ENCODE peak calls at places on chromosomes 5 and 9, in six cellular contexts. G is K562, E is spleen, T is stomach, Y is HCT116, P is GM23338. A is an unnamed sample.

GRCh38 chr9:129884220-129885017 is 49.2 kb downstream of the USP20 start:
- DNase-seq in G (peak; percentile 100), E (peak; percentile 100), T (peak; percentile 93), Y (peak; percentile 64), P (peak; percentile 97), A (peak; percentile 94)

GRCh38 chr5:142000709-142001484 is 11.9 kb downstream of the GNPDA1 start:
- DNase-seq in G (peak; percentile 26), E (no peak), T (no peak), Y (no peak), P (peak; percentile 50), A (no peak)

GRCh38 chr9:7045361-7045760 is 287.6 kb downstream of the KDM4C start:
- DNase-seq in G (no peak), E (no peak), T (no peak), Y (no peak), P (no peak), A (no peak)

GRCh38 chr9:128928624-128929023 is 7.8 kb downstream of the PHYHD1 start:
- DNase-seq in G (no peak), E (no peak), T (no peak), Y (no peak), P (no peak), A (no peak)

GRCh38 chr5:172541119-172541763 is 86.9 kb upstream of the SH3PXD2B start:
- DNase-seq in G (peak; percentile 9), E (peak; percentile 10), T (no peak), Y (no peak), P (no peak), A (peak; percentile 73)

GRCh38 chr5:158995694-158996173 is 104.0 kb downstream of the EBF1 start:
- DNase-seq in G (no peak), E (no peak), T (no peak), Y (no peak), P (no peak), A (peak; percentile 72)

GRCh38 chr5:39360483-39361071 is 3.7 kb downstream of the C9 start:
- DNase-seq in G (no peak), E (no peak), T (no peak), Y (no peak), P (no peak), A (no peak)

GRCh38 chr9:33153666-33154065 is 13.5 kb downstream of the B4GALT1 start:
- DNase-seq in G (no peak), E (no peak), T (no peak), Y (no peak), P (no peak), A (no peak)

GRCh38 chr9:26172301-26172700 is 494.1 kb upstream of the TUSC1 start:
- DNase-seq in G (no peak), E (no peak), T (no peak), Y (no peak), P (no peak), A (no peak)

GRCh38 chr9:121861501-121862180 is 210.2 kb downstream of the DAB2IP start:
- DNase-seq in G (peak; percentile 58), E (no peak), T (peak; percentile 35), Y (peak; percentile 31), P (peak; percentile 71), A (no peak)

GRCh38 chr5:36734422-36734821 is 128.0 kb downstream of the SLC1A3 start:
- DNase-seq in G (peak; percentile 70), E (no peak), T (no peak), Y (no peak), P (peak; percentile 61), A (no peak)

GRCh38 chr9:21728781-21729180 is 73.7 kb upstream of the MTAP start:
- DNase-seq in G (no peak), E (no peak), T (no peak), Y (no peak), P (no peak), A (no peak)

GRCh38 chr5:150307617-150308426 is 5.1 kb upstream of the ARSI start:
- DNase-seq in G (no peak), E (no peak), T (no peak), Y (no peak), P (no peak), A (no peak)

GRCh38 chr9:68625559-68625958 is 79.5 kb upstream of the PIP5K1B start:
- DNase-seq in G (no peak), E (no peak), T (no peak), Y (no peak), P (no peak), A (no peak)

GRCh38 chr5:41869150-41869738 is 981 bp downstream of the OXCT1 start:
- DNase-seq in G (peak; percentile 55), E (peak; percentile 87), T (peak; percentile 67), Y (no peak), P (peak; percentile 61), A (peak; percentile 91)

GRCh38 chr9:121187681-121188305 is 13.9 kb downstream of the RAB14 start:
- DNase-seq in G (no peak), E (no peak), T (no peak), Y (no peak), P (no peak), A (no peak)

DNA sequence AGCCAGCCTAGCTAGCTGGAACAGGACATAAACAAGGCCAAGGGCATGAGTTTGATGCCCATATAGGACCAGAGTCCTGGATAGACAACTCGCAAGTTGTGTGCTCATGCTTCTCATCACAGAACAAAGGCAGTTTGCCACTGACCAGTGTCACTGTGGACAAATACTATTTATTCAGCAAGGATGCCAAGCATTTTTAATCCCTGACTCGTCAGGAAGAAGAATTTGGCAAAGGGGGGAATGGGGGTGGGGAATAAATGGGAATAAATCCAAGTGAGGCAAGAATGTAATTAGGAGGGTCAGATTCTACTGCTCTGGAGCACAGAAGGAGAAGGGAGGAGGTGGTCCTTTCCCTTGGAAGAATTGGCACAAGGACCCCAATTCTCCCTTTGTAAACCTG is 46.8 kb upstream of the ANKRD55 start:
- DNase-seq in G (no peak), E (no peak), T (no peak), Y (no peak), P (no peak), A (no peak)
- TF ChIP-seq POLR2AphosphoS5 in G (no peak), E (no peak), T (no peak), Y (no peak), P (no peak), A (no peak)

GRCh38 chr9:93098236-93098946 is 2.4 kb downstream of the CARD19 start:
- DNase-seq in G (peak; percentile 58), E (peak; percentile 96), T (peak; percentile 85), Y (peak; percentile 65), P (no peak), A (peak; percentile 97)
- H3K4me3 ChIP-seq in G (no peak overlapping the region), E (peak overlapping the region; percentile 4), T (peak overlapping the region; percentile 85), Y (peak overlapping the region; percentile 84), P (no peak overlapping the region), A (peak overlapping the region; percentile 88)

GRCh38 chr9:95075700-95076099 is 241.8 kb downstream of the FANCC start:
- DNase-seq in G (no peak), E (no peak), T (peak; percentile 18), Y (no peak), P (no peak), A (no peak)
- H3K4me1 ChIP-seq in G (no peaks in the 10 kb centered on the region), E (peaks cover 50% of the 10 kb centered on the region), T (peaks cover 81% of the 10 kb centered on the region), Y (peaks cover 5% of the 10 kb centered on the region), P (peaks cover 8% of the 10 kb centered on the region), A (peaks cover 96% of the 10 kb centered on the region)

DNA sequence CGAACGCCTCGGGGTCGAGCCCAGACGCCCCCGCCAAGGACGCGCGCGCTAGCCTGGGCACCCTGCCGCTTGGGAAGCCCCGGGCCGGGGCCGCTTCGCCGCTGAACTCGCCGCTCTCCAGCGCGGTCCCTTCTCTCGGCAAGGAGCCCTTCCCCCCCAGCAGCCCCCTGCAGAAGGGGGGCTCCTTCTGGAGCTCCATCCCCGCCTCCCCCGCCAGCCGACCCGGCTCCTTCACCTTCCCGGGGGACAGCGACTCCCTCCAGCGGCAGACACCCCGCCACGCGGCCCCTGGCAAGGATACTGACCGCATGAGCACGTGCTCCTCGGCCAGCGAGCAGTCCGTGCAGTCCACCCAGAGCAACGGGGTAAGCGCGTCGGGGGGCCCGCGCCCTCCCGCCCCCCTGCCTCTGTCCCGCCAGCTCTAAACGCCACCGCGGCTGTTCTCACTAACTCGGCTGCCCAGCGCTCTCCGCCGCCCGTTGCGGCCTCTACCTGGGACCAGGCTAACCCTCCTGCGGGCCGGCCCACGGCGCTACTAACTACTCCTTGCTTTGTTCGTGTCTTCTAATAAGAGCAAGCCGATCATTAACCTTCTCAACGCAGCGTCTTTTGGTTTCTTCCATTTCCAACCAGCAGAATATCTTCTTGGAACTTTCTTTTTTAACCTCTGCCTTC is 93.6 kb upstream of the OTULINL start:
- DNase-seq in G (no peak), E (no peak), T (no peak), Y (no peak), P (peak; percentile 73), A (no peak)
- TF ChIP-seq POLR2AphosphoS5 in G (no peak), E (no peak), T (no peak), Y (no peak), P (no peak), A (no peak)

GRCh38 chr9:94921656-94922055 is 195.2 kb downstream of the AOPEP start:
- DNase-seq in G (no peak), E (no peak), T (no peak), Y (no peak), P (no peak), A (no peak)
- H3K4me3 ChIP-seq in G (no peak overlapping the region), E (no peak overlapping the region), T (no peak overlapping the region), Y (no peak overlapping the region), P (no peak overlapping the region), A (no peak overlapping the region)

GRCh38 chr5:170330568-170331054 is 33.0 kb upstream of the LCP2 start:
- DNase-seq in G (no peak), E (no peak), T (no peak), Y (no peak), P (no peak), A (no peak)

GRCh38 chr5:170333161-170333909 is 35.8 kb upstream of the LCP2 start:
- DNase-seq in G (peak; percentile 47), E (peak; percentile 85), T (peak; percentile 33), Y (no peak), P (peak; percentile 85), A (no peak)

GRCh38 chr5:170336065-170336464 is 38.5 kb upstream of the LCP2 start:
- DNase-seq in G (no peak), E (no peak), T (no peak), Y (no peak), P (no peak), A (no peak)

GRCh38 chr5:170329524-170329923 is 31.9 kb upstream of the LCP2 start:
- DNase-seq in G (no peak), E (no peak), T (no peak), Y (no peak), P (no peak), A (no peak)

GRCh38 chr5:170332058-170332457 is 34.5 kb upstream of the LCP2 start:
- DNase-seq in G (no peak), E (no peak), T (no peak), Y (no peak), P (no peak), A (no peak)
- H3K4me1 ChIP-seq in G (peaks cover 58% of the 10 kb centered on the region), E (peaks cover 99% of the 10 kb centered on the region), T (peaks cover 13% of the 10 kb centered on the region), Y (peaks cover 3% of the 10 kb centered on the region), P (peaks cover 40% of the 10 kb centered on the region), A (no peaks in the 10 kb centered on the region)

A was measured in sigmoid colon.